ENCODE peak calls at places on chromosome 20, in five cellular contexts. E, O, Y, M and W are unnamed samples.

GRCh38 chr20:38217791-38218565 is 42.6 kb downstream of the KIAA1755 start:
- DNase-seq in M (peak), E (peak), Y (peak), O (no peak), W (peak)

GRCh38 chr20:45842169-45842812 is 8.7 kb downstream of the SNX21 start:
- DNase-seq in O (no peak), M (no peak), E (peak), Y (peak), W (peak)

GRCh38 chr20:9945406-9945805 is 89.4 kb upstream of the ANKEF1 start:
- DNase-seq in M (peak), Y (peak), O (no peak), E (peak), W (peak)

GRCh38 chr20:63056236-63057132 is 49.7 kb upstream of the BHLHE23 start:
- DNase-seq in O (no peak), Y (peak), E (no peak), M (peak), W (peak)

GRCh38 chr20:25399038-25399430 is 8.4 kb upstream of the ABHD12 start:
- DNase-seq in M (peak), Y (peak), O (peak), E (peak), W (peak)

GRCh38 chr20:17873410-17874270 is 95.0 kb downstream of the SNX5 start:
- DNase-seq in O (no peak), E (peak), Y (peak), M (no peak), W (peak)

GRCh38 chr20:25867776-25868649 is 171.4 kb upstream of the ZNF337 start:
- DNase-seq in M (peak), O (peak), E (peak), Y (peak), W (peak)

GRCh38 chr20:645318-646106 is 7.5 kb downstream of the SRXN1 start:
- DNase-seq in E (peak), M (peak), O (peak), Y (peak), W (peak)

GRCh38 chr20:9344080-9344920 is 170.1 kb upstream of the LAMP5 start:
- DNase-seq in M (no peak), O (peak), E (peak), Y (peak), W (no peak)

GRCh38 chr20:45266977-45267376 is 12.6 kb upstream of the SLPI start:
- DNase-seq in M (no peak), E (no peak), Y (no peak), O (no peak), W (no peak)

GRCh38 chr20:21303872-21304586 is 898 bp downstream of the XRN2 start:
- DNase-seq in Y (peak), E (peak), O (no peak), M (no peak), W (peak)

GRCh38 chr20:56409521-56409920 is 2.5 kb upstream of the CASS4 start:
- DNase-seq in Y (peak), M (no peak), E (peak), O (no peak), W (peak)

GRCh38 chr20:19917110-19917509 is 100.1 kb upstream of the NAA20 start:
- DNase-seq in Y (no peak), M (no peak), O (no peak), E (no peak), W (no peak)

GRCh38 chr20:19918965-19919329 is 98.2 kb upstream of the NAA20 start:
- DNase-seq in Y (no peak), E (no peak), O (no peak), M (no peak), W (no peak)

GRCh38 chr20:19913927-19914614 is 103.1 kb upstream of the NAA20 start:
- DNase-seq in Y (peak), E (no peak), M (peak), O (no peak), W (no peak)

GRCh38 chr20:19911810-19912382 is 105.3 kb upstream of the NAA20 start:
- DNase-seq in M (no peak), Y (no peak), E (no peak), O (no peak), W (no peak)

GRCh38 chr20:19915111-19915798 is 101.9 kb upstream of the NAA20 start:
- DNase-seq in Y (no peak), M (no peak), O (no peak), E (no peak), W (no peak)
- H3K9ac ChIP-seq in Y (no peak), M (peak), O (no peak), E (no peak), W (peak)

GRCh38 chr20:52060794-52061714 is 130.5 kb downstream of the ZFP64 start:
- DNase-seq in E (peak), O (no peak), M (no peak), Y (peak), W (peak)
- H3K9ac ChIP-seq in E (no peak), O (no peak), M (no peak), Y (no peak), W (no peak)

DNA sequence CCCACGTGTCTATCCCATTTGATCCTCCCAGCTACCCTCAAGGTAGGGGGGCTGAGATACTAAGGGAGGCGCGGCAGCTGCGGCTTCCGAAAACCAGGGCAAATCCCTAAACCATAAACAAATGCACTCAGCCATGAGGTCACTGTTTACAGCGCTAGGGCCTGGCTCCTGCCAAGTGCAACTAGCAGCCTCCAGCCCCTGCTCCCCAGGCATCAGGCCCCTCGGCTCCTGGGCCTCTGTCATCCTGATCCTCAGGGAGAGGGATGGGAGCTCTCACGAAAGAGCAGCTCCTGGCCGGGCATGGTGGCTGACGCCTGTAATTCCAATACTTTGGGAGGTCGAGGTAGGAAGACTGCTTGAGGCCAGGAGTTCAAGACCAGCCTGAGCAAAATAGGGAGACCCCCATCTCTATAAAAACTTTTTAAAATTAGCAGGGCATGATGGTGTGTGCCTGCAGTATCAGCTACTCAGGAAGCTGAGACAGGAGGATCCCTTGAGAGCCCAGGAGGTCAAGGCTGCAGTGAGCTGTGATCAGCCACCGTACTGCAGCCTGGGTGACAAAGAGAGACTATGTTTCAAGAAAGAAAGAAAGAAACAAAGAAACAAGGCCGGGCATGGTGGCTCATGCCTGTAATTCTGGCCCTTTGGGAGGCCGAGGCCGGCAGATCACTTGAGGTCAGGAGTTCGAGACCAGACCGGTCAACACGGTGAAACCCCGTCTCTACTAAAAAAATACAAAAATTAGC is 42.5 kb upstream of the TLDC2 start:
- DNase-seq in M (no peak), E (peak), Y (peak), O (no peak), W (no peak)
- H3K9ac ChIP-seq in M (no peak), E (no peak), Y (peak), O (no peak), W (peak)

GRCh38 chr20:58210398-58210747 is 18.1 kb downstream of the ANKRD60 start:
- DNase-seq in M (no peak), E (no peak), O (no peak), Y (no peak), W (no peak)
- H3K9ac ChIP-seq in M (no peak), E (no peak), O (no peak), Y (no peak), W (no peak)

GRCh38 chr20:1900321-1900791 is 5.1 kb downstream of the SIRPA start:
- DNase-seq in E (peak), M (peak), Y (peak), O (peak), W (peak)

GRCh38 chr20:1897486-1897885 is 2.3 kb downstream of the SIRPA start:
- DNase-seq in M (no peak), E (peak), O (no peak), Y (peak), W (peak)

GRCh38 chr20:1898496-1899168 is 3.4 kb downstream of the SIRPA start:
- DNase-seq in E (no peak), O (no peak), Y (peak), M (no peak), W (no peak)

GRCh38 chr20:1897965-1898464 is 2.8 kb downstream of the SIRPA start:
- DNase-seq in Y (peak), M (no peak), O (peak), E (no peak), W (no peak)

DNA sequence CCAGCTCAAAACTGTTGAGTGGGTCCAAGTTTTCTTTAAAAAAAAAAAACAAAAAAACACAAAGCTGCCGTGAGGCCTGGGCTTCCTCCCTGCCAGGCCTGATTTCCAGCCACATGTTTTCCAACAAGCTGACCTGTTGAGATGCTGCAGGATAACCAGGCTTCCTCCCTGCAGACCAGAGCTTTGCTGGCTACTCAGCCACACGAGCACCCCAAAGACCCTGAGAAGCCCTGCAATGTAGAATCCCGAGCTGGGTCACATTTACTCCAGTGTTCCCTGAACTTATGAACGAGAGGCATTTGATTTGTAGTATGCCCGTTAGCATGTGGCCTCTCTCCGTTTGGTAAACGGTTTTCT is 3.9 kb downstream of the SIRPA start:
- DNase-seq in M (no peak), E (no peak), O (no peak), Y (no peak), W (no peak)
- H3K9ac ChIP-seq in M (no peak), E (no peak), O (no peak), Y (peak), W (peak)

GRCh38 chr20:61538481-61539265 is 286.6 kb downstream of the CDH4 start:
- DNase-seq in M (no peak), Y (no peak), E (no peak), O (no peak), W (no peak)
- H3K9ac ChIP-seq in M (no peak), Y (no peak), E (no peak), O (no peak), W (no peak)

GRCh38 chr20:47400685-47401084 is 44.2 kb upstream of the ZMYND8 start:
- DNase-seq in M (no peak), E (no peak), O (no peak), Y (no peak), W (no peak)

GRCh38 chr20:47397652-47398301 is 41.3 kb upstream of the ZMYND8 start:
- DNase-seq in E (no peak), Y (no peak), M (no peak), O (no peak), W (no peak)

GRCh38 chr20:47392015-47392720 is 35.7 kb upstream of the ZMYND8 start:
- DNase-seq in M (peak), Y (peak), O (peak), E (peak), W (peak)

GRCh38 chr20:47392721-47393073 is 36.2 kb upstream of the ZMYND8 start:
- DNase-seq in M (peak), O (no peak), E (no peak), Y (peak), W (no peak)

GRCh38 chr20:47396762-47397476 is 40.4 kb upstream of the ZMYND8 start:
- DNase-seq in Y (no peak), O (no peak), E (peak), M (no peak), W (no peak)
- H3K9ac ChIP-seq in Y (no peak), O (no peak), E (no peak), M (no peak), W (no peak)

GRCh38 chr20:48916699-48917098 is 4.8 kb upstream of the ARFGEF2 start:
- DNase-seq in O (no peak), E (no peak), M (no peak), Y (no peak), W (no peak)

GRCh38 chr20:48920527-48921167 is 864 bp upstream of the ARFGEF2 start:
- DNase-seq in Y (no peak), O (no peak), E (no peak), M (no peak), W (no peak)

GRCh38 chr20:48919882-48920526 is 1.5 kb upstream of the ARFGEF2 start:
- DNase-seq in Y (no peak), E (no peak), O (peak), M (no peak), W (no peak)

GRCh38 chr20:48921168-48921882 is at the start of gene ARFGEF2:
- DNase-seq in O (peak), E (peak), M (peak), Y (peak), W (peak)

DNA sequence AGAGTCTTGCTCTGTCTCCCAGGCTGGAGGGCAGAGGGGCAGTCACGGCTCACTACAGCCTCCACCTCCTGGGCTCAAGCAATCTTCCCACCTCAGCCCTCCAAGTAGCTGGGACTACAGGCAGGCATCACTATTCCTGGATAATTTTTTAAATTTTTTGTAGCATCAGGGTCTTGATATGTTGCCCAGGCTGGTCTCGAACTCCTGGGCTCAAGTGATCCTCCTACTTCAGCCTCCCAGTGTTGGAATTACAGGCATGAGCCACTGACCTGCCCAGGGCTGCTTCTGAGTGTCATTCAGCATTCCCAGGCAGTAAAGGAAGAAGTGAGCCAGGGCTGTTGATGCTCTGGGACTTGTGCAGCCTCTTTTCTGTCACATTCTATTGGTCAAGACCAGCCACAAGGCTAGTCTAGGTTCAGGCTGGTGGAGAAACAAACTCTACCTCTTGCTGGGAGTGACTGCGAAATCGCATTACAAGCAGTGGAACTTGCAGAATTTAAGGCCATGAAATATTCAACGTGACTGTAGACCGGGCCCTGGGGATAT is 2.1 kb upstream of the ARFGEF2 start:
- DNase-seq in O (no peak), M (no peak), Y (no peak), E (no peak), W (no peak)
- H3K9ac ChIP-seq in O (no peak), M (no peak), Y (no peak), E (no peak), W (no peak)

DNA sequence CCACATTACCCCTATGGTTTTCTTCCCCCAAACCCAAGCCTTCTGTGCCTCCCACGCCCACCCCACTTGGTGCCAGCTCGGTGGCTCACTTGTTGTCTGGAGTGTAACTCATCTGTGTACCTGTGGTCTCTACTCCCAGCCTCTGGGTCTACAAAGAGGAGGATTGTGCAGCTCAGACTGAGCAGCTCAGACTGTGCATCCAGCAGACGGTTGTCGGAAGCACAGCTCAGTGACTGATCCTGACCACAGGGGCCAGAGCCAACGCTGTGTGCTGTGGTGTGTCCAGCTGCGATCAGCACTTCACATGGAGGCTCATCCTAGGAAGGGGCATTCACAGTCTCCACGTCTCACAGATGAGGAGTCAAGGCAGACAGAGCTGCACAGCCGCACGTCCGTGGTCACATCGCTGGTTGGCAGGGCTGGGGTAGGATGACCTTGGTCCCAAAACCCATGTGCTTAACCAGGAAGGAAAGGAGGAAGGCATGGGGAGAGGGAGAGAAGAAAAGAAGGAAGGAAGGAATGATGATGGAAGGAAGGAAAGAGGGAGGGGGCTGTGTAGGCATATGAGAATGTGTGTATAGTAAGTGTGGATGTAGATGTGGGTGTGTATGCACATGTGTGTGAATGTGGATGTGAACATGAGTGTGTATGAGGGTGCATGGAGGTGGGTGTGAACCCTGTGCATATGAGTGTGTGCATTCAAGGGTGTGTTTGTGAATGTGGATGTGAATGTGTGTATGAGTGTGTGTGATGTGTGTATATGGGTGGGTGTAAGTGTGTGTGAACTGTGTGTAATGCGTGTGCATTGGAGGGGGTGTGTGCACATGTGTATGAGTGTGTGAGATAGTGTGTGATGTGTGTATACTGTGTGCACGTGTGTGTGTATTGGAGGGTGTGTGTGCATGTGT is 28.2 kb upstream of the STX16 start:
- DNase-seq in M (no peak), O (no peak), Y (peak), E (no peak), W (no peak)
- H3K9ac ChIP-seq in M (no peak), O (no peak), Y (no peak), E (no peak), W (no peak)

DNA sequence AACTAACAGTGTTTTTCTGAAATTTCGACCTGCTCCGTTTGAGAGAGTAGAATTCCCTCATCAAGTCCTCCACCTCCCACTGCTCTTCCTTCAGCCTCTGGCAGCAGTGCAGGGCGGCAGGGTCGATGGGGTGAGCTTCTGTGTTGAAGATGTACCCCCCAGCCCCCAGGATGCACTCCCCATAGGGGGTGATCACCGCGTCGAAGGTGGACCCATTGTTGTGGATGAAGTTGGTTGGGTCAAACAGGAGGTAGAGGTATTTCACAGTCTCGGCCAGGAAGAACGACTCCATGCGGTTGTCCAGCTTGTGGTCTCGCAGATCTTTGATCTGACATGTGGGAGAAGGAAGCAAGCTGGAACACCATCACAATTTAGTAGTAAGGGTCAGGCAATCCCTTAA is 23.0 kb upstream of the TRPC4AP start:
- DNase-seq in M (no peak), O (no peak), E (no peak), Y (no peak), W (no peak)
- H3K9ac ChIP-seq in M (no peak), O (no peak), E (no peak), Y (no peak), W (no peak)